ENCODE peak calls at places on chromosome 19, in seven cellular contexts. O, U, C, K, E, G and R are unnamed samples.

GRCh38 chr19:30856786-30857185 is 484.6 kb downstream of the ZNF536 start:
- DNase-seq in U (no peak), E (no peak), G (no peak), C (no peak), K (no peak), O (no peak), R (no peak)

GRCh38 chr19:54473071-54473941 is at the start of gene CDC42EP5:
- DNase-seq in U (peak), G (peak), C (no peak), O (no peak), K (peak), E (peak), R (no peak)

GRCh38 chr19:10262771-10263170 is 8.1 kb upstream of the ICAM1 start:
- DNase-seq in K (no peak), U (no peak), G (no peak), C (no peak), E (peak), O (no peak), R (no peak)

GRCh38 chr19:42380155-42380554 is 9.9 kb downstream of the CNFN start:
- DNase-seq in E (no peak), C (no peak), O (no peak), K (no peak), G (no peak), U (no peak), R (no peak)

GRCh38 chr19:43152217-43152616 is 34.1 kb downstream of the PSG5 start:
- DNase-seq in O (no peak), E (no peak), C (no peak), K (no peak), G (no peak), U (no peak), R (no peak)

GRCh38 chr19:4267901-4268815 is 10.9 kb upstream of the SHD start:
- DNase-seq in O (no peak), K (no peak), U (no peak), E (no peak), C (no peak), G (no peak), R (no peak)

GRCh38 chr19:32053366-32053765 is 292.0 kb upstream of the ZNF507 start:
- DNase-seq in U (no peak), C (no peak), E (no peak), K (no peak), O (no peak), G (no peak), R (no peak)

GRCh38 chr19:30441011-30441410 is 68.8 kb downstream of the ZNF536 start:
- DNase-seq in C (no peak), O (no peak), K (no peak), G (no peak), E (no peak), U (no peak), R (no peak)

GRCh38 chr19:27891411-27891810 is 1321.5 kb downstream of the UQCRFS1 start:
- DNase-seq in K (no peak), O (no peak), C (no peak), G (no peak), E (no peak), U (no peak), R (no peak)

GRCh38 chr19:15871570-15871969 is 26.3 kb downstream of the CYP4F2 start:
- DNase-seq in C (no peak), O (peak), U (no peak), E (no peak), K (no peak), G (no peak), R (no peak)

GRCh38 chr19:38024991-38025716 is 118.1 kb downstream of the SIPA1L3 start:
- DNase-seq in G (peak), C (no peak), U (no peak), O (no peak), K (no peak), E (no peak), R (peak)

GRCh38 chr19:29798783-29799182 is 13.0 kb upstream of the CCNE1 start:
- DNase-seq in E (peak), U (no peak), C (no peak), G (no peak), K (peak), O (no peak), R (no peak)

GRCh38 chr19:45496349-45496953 is 396 bp downstream of the RTN2 start:
- DNase-seq in U (no peak), E (peak), K (no peak), O (peak), C (no peak), G (no peak), R (no peak)

GRCh38 chr19:40413291-40413994 is at the start of gene PRX:
- DNase-seq in E (no peak), G (no peak), O (peak), C (no peak), K (no peak), U (no peak), R (no peak)

GRCh38 chr19:51417107-51417806 is at the start of gene SIGLEC10:
- DNase-seq in U (peak), K (no peak), O (peak), C (no peak), E (peak), G (no peak), R (no peak)

GRCh38 chr19:38682195-38682867 is 34.9 kb downstream of the ACTN4 start:
- DNase-seq in E (no peak), O (no peak), G (no peak), K (no peak), C (no peak), U (no peak), R (no peak)

GRCh38 chr19:35076657-35077056 is 35.1 kb downstream of the HPN start:
- DNase-seq in C (no peak), G (no peak), O (no peak), E (no peak), U (no peak), K (no peak), R (peak)

GRCh38 chr19:45767881-45768643 is 990 bp downstream of the SIX5 start:
- DNase-seq in C (no peak), U (peak), G (peak), K (no peak), E (peak), O (peak), R (no peak)

GRCh38 chr19:34960103-34960805 is 3.8 kb downstream of the ZNF792 start:
- DNase-seq in E (peak), U (no peak), C (no peak), K (no peak), G (no peak), O (no peak), R (no peak)

GRCh38 chr19:54391589-54392061 is 23.6 kb upstream of the TTYH1 start:
- DNase-seq in E (no peak), K (no peak), O (no peak), C (no peak), G (peak), U (no peak), R (no peak)

GRCh38 chr19:6459356-6460098 is at the start of gene SLC25A23:
- DNase-seq in U (peak), G (peak), O (peak), K (peak), C (no peak), E (peak), R (peak)

GRCh38 chr19:37933965-37934364 is 27.0 kb downstream of the SIPA1L3 start:
- DNase-seq in G (no peak), K (peak), E (no peak), U (no peak), O (no peak), C (peak), R (peak)

GRCh38 chr19:858284-858683 is 1.2 kb upstream of the CFD start:
- DNase-seq in C (no peak), E (no peak), O (no peak), K (no peak), U (no peak), G (no peak), R (no peak)

GRCh38 chr19:15419413-15420025 is 731 bp upstream of the AKAP8L start:
- DNase-seq in U (no peak), K (no peak), E (peak), O (no peak), G (no peak), C (peak), R (no peak)

GRCh38 chr19:1807695-1808394 is 4.2 kb downstream of the ATP8B3 start:
- DNase-seq in U (no peak), K (no peak), G (no peak), E (no peak), O (no peak), C (no peak), R (no peak)

GRCh38 chr19:15441317-15441716 is 8.4 kb downstream of the WIZ start:
- DNase-seq in K (no peak), U (no peak), E (no peak), G (no peak), O (no peak), C (no peak), R (no peak)

GRCh38 chr19:30228726-30229523 is 143.3 kb upstream of the ZNF536 start:
- DNase-seq in C (no peak), O (no peak), E (no peak), K (no peak), U (no peak), G (no peak), R (no peak)

GRCh38 chr19:45507864-45508680 is 793 bp downstream of the VASP start:
- DNase-seq in U (no peak), C (no peak), K (no peak), O (no peak), G (no peak), E (peak), R (peak)

GRCh38 chr19:38319421-38320258 is at the start of gene KCNK6:
- DNase-seq in O (no peak), C (no peak), G (peak), E (peak), U (no peak), K (no peak), R (peak)

GRCh38 chr19:1004803-1005664 is 4.8 kb downstream of the GRIN3B start:
- DNase-seq in K (no peak), U (no peak), E (no peak), C (no peak), O (no peak), G (no peak), R (no peak)

GRCh38 chr19:19900124-19900523 is 622 bp upstream of the ZNF93 start:
- DNase-seq in K (peak), O (no peak), U (no peak), G (no peak), E (peak), C (no peak), R (peak)

GRCh38 chr19:45577111-45577905 is 7.3 kb downstream of the OPA3 start:
- DNase-seq in O (no peak), K (peak), C (no peak), E (peak), G (peak), U (no peak), R (no peak)

GRCh38 chr19:48965806-48966540 is 864 bp downstream of the FTL start:
- DNase-seq in G (peak), C (peak), K (no peak), U (peak), E (peak), O (peak), R (peak)

GRCh38 chr19:53944416-53944815 is 18.3 kb upstream of the CACNG8 start:
- DNase-seq in U (no peak), G (no peak), E (no peak), K (no peak), O (no peak), C (no peak), R (no peak)

GRCh38 chr19:18967358-18968146 is 26.5 kb upstream of the HOMER3 start:
- DNase-seq in C (no peak), O (no peak), U (peak), E (peak), G (peak), K (no peak), R (no peak)

GRCh38 chr19:36775768-36776167 is 3.2 kb upstream of the ZNF850 start:
- DNase-seq in C (no peak), O (no peak), G (peak), K (no peak), U (no peak), E (no peak), R (no peak)

GRCh38 chr19:34217952-34218817 is 36.2 kb upstream of the GARRE1 start:
- DNase-seq in G (peak), K (peak), C (peak), O (peak), U (no peak), E (peak), R (peak)